ENCODE peak calls at places on chromosomes 5 and 9, in four cellular contexts. Y is H1, B is upper lobe of right lung, E is A549. D is an unnamed sample.
A peak's percentile ranks its signal among the peaks of the same experiment; 100 is the strongest.

GRCh38 chr5:31918739-31919138 is 255.4 kb downstream of the GOLPH3 start:
- DNase-seq in B (no peak), Y (no peak), E (no peak), D (no peak)

GRCh38 chr5:73950441-73950873 is 324.5 kb downstream of the ARHGEF28 start:
- DNase-seq in Y (no peak), E (no peak), B (no peak), D (no peak)

GRCh38 chr5:177071671-177072385 is 14.9 kb upstream of the FGFR4 start:
- DNase-seq in B (no peak), Y (peak; percentile 88), E (peak; percentile 79), D (peak; percentile 42)

GRCh38 chr5:142861011-142861410 is 90.8 kb downstream of the ARHGAP26 start:
- DNase-seq in Y (no peak), B (no peak), E (no peak), D (no peak)

GRCh38 chr5:16225927-16226326 is 46.3 kb upstream of the MARCHF11 start:
- DNase-seq in Y (no peak), E (no peak), B (no peak), D (no peak)

GRCh38 chr9:122127396-122127798 is 32.2 kb downstream of the NDUFA8 start:
- DNase-seq in E (no peak), B (no peak), Y (no peak), D (no peak)

GRCh38 chr5:78886650-78887230 is 98.4 kb downstream of the ARSB start:
- DNase-seq in E (peak; percentile 8), B (no peak), Y (no peak), D (no peak)

GRCh38 chr9:97934321-97935115 is 3.5 kb downstream of the HEMGN start:
- DNase-seq in B (no peak), Y (no peak), E (no peak), D (no peak)

GRCh38 chr9:105690742-105691141 is 3.6 kb upstream of the TMEM38B start:
- DNase-seq in B (no peak), E (peak; percentile 58), Y (no peak), D (no peak)

GRCh38 chr9:121707477-121708424 is 56.3 kb downstream of the DAB2IP start:
- DNase-seq in Y (no peak), E (no peak), B (no peak), D (no peak)

GRCh38 chr9:121683652-121684051 is 32.2 kb downstream of the DAB2IP start:
- DNase-seq in B (no peak), E (no peak), Y (no peak), D (no peak)

GRCh38 chr5:56343988-56344387 is 110.9 kb upstream of the ANKRD55 start:
- DNase-seq in E (no peak), Y (no peak), B (no peak), D (no peak)

DNA sequence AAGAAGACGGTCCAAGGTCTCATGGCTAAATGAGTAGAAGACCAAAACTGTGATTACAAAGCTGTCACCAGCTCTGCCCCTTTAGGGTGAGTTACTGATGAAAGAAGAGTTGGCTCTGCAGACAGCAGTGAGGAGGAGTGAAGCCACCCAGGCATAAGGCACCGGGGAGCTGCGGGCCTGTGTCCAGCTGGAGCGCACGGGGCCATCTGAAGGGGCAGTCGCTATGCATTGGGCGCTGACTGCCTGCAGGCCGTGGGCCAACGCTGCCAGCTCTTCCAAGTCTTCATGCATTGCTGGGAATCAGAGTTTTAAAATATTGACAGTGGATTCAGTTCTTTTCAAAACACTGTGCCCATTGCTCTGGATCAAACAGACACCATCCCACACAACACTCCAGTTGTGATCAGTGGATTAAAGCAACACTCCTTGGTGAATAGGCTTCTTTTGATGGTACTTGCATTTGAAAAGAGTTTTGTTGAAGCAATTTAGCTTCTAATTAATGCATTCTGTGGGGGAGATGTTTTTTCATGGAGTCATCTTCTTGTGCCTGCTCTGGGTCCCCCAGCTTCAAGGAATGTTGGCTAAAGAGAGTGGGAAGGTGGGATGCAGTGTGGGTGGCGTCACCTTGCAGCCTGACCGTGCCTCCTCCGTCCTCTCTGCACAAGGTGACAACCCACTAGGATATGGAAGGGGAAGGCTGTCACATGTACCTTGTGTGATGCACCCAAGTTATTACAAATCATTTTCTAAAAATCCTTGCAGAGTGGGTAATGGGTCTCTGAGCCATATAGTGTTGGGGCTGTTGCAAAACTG is 70.5 kb downstream of the DAPK1 start:
- DNase-seq in E (no peak), Y (no peak), B (no peak), D (no peak)
- H3K4me1 ChIP-seq in E (peaks cover 49% of the 10 kb centered on the region), Y (peaks cover 18% of the 10 kb centered on the region), B (peaks cover 56% of the 10 kb centered on the region), D (no peaks in the 10 kb centered on the region)

GRCh38 chr9:113664176-113664875 is 200.8 kb downstream of the RGS3 start:
- DNase-seq in B (peak; percentile 5), E (no peak), Y (no peak), D (no peak)
- H3K4me3 ChIP-seq in B (no peak overlapping the region), E (no peak overlapping the region), Y (no peak overlapping the region), D (no peak overlapping the region)

GRCh38 chr5:149723374-149723773 is 6.7 kb upstream of the PPARGC1B start:
- DNase-seq in Y (no peak), E (no peak), B (no peak), D (no peak)

GRCh38 chr5:149714877-149715502 is 15.1 kb upstream of the PPARGC1B start:
- DNase-seq in Y (no peak), E (no peak), B (no peak), D (no peak)

GRCh38 chr5:149724884-149725283 is 5.2 kb upstream of the PPARGC1B start:
- DNase-seq in E (no peak), B (no peak), Y (no peak), D (no peak)

GRCh38 chr5:149724130-149724850 is 5.8 kb upstream of the PPARGC1B start:
- DNase-seq in Y (no peak), B (no peak), E (no peak), D (no peak)

GRCh38 chr5:149719666-149720065 is 10.4 kb upstream of the PPARGC1B start:
- DNase-seq in Y (no peak), E (no peak), B (no peak), D (no peak)
- H3K27ac ChIP-seq in Y (no peak overlapping the region), E (no peak overlapping the region), B (no peak overlapping the region), D (no peak overlapping the region)

GRCh38 chr9:38068616-38068865 is 486 bp downstream of the SHB start:
- DNase-seq in E (no peak), Y (no peak), B (no peak), D (peak; percentile 16)

GRCh38 chr9:38066167-38066906 is 2.7 kb downstream of the SHB start:
- DNase-seq in B (peak; percentile 57), Y (peak; percentile 51), E (no peak), D (no peak)

GRCh38 chr9:38067892-38068615 is 973 bp downstream of the SHB start:
- DNase-seq in Y (peak; percentile 59), E (no peak), B (peak; percentile 74), D (no peak)

GRCh38 chr9:38067611-38067891 is 1.5 kb downstream of the SHB start:
- DNase-seq in Y (peak; percentile 64), E (no peak), B (peak; percentile 78), D (no peak)

DNA sequence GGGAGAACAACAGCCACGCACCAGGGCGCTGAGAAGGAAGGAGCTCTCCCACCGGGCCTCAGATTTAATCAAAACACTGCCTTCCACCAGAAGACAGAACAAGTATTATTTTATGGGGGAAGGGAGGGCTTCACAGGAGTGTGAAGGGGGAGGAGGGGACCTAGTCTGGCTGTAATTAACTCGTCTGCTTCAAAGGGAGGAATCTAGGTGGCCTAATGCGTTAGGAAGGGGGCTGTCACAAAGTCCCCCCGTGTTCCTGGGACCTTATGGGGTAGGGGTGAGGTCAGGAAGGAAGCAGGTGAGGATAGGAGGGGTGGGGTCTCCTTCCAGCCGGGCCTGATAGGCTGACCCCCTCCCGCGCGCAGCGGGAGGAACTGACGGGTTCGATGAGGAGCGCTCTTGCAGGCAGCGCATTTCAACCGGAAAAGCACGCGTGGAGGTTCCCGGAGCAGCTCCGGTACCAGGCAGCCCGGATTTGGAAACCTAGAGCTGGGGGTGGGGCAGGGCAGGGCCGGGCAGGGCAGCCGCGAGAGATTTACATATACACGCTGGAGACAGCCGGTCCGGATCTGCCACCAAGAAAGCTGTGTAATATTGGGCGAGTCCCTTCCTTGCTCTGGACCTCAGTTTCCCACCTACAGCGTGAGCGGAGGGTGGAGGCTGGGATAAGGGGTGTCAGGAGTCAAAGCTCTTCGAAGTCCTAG is 2.0 kb downstream of the SHB start:
- DNase-seq in E (no peak), Y (no peak), B (peak; percentile 84), D (peak; percentile 3)
- H3K4me1 ChIP-seq in E (peaks cover 56% of the 10 kb centered on the region), Y (peaks cover 3% of the 10 kb centered on the region), B (peaks cover 50% of the 10 kb centered on the region), D (peaks cover 19% of the 10 kb centered on the region)